ENCODE peak calls at places on chromosome 1, in ten cellular contexts. One of them, this sample, is unnamed.

GRCh38 chr1:41317356-41317755 is 43.9 kb upstream of the FOXO6 start:
- DNase-seq in lower lobe of right lung: no peak
- DNase-seq in cardiac fibroblast: no peak
- DNase-seq in PC-3: peak
- DNase-seq in colonic mucosa: no peak
- DNase-seq in pancreas: no peak
- DNase-seq in brain microvascular endothelial cell: no peak
- DNase-seq in PC-9: peak
- DNase-seq in IMR-90: no peak
- DNase-seq in heart left ventricle: no peak
- DNase-seq in this sample: no peak

GRCh38 chr1:160558679-160559078 is 20.6 kb downstream of the CD84 start:
- DNase-seq in brain microvascular endothelial cell: no peak
- DNase-seq in PC-9: no peak
- DNase-seq in IMR-90: no peak
- DNase-seq in pancreas: no peak
- DNase-seq in cardiac fibroblast: no peak
- DNase-seq in lower lobe of right lung: no peak
- DNase-seq in colonic mucosa: no peak
- DNase-seq in heart left ventricle: no peak
- DNase-seq in PC-3: no peak
- DNase-seq in this sample: no peak

GRCh38 chr1:161068306-161069200 is 1.1 kb downstream of the ARHGAP30 start:
- DNase-seq in heart left ventricle: peak
- DNase-seq in colonic mucosa: peak
- DNase-seq in lower lobe of right lung: peak
- DNase-seq in cardiac fibroblast: no peak
- DNase-seq in pancreas: no peak
- DNase-seq in IMR-90: no peak
- DNase-seq in brain microvascular endothelial cell: no peak
- DNase-seq in PC-9: no peak
- DNase-seq in PC-3: no peak
- DNase-seq in this sample: no peak

GRCh38 chr1:217106231-217106630 is 383.0 kb upstream of the ESRRG start:
- DNase-seq in heart left ventricle: no peak
- DNase-seq in colonic mucosa: no peak
- DNase-seq in lower lobe of right lung: no peak
- DNase-seq in IMR-90: peak
- DNase-seq in PC-3: peak
- DNase-seq in pancreas: no peak
- DNase-seq in brain microvascular endothelial cell: no peak
- DNase-seq in PC-9: no peak
- DNase-seq in cardiac fibroblast: no peak
- DNase-seq in this sample: no peak

GRCh38 chr1:77015748-77016341 is 148.6 kb downstream of the ST6GALNAC5 start:
- DNase-seq in brain microvascular endothelial cell: no peak
- DNase-seq in heart left ventricle: no peak
- DNase-seq in cardiac fibroblast: no peak
- DNase-seq in colonic mucosa: no peak
- DNase-seq in IMR-90: no peak
- DNase-seq in pancreas: no peak
- DNase-seq in lower lobe of right lung: no peak
- DNase-seq in PC-9: no peak
- DNase-seq in PC-3: no peak
- DNase-seq in this sample: no peak

GRCh38 chr1:76640092-76640491 is 227.2 kb upstream of the ST6GALNAC5 start:
- DNase-seq in brain microvascular endothelial cell: no peak
- DNase-seq in pancreas: no peak
- DNase-seq in IMR-90: peak
- DNase-seq in heart left ventricle: no peak
- DNase-seq in cardiac fibroblast: no peak
- DNase-seq in lower lobe of right lung: no peak
- DNase-seq in colonic mucosa: no peak
- DNase-seq in PC-3: peak
- DNase-seq in PC-9: no peak
- DNase-seq in this sample: no peak

GRCh38 chr1:236800002-236800620 is 5.0 kb downstream of the MTR start:
- DNase-seq in PC-3: no peak
- DNase-seq in lower lobe of right lung: no peak
- DNase-seq in brain microvascular endothelial cell: no peak
- DNase-seq in IMR-90: peak
- DNase-seq in pancreas: no peak
- DNase-seq in cardiac fibroblast: peak
- DNase-seq in PC-9: no peak
- DNase-seq in colonic mucosa: no peak
- DNase-seq in heart left ventricle: no peak
- DNase-seq in this sample: no peak

GRCh38 chr1:226711976-226712778 is 26.9 kb downstream of the ITPKB start:
- DNase-seq in cardiac fibroblast: no peak
- DNase-seq in pancreas: no peak
- DNase-seq in heart left ventricle: no peak
- DNase-seq in PC-3: no peak
- DNase-seq in colonic mucosa: no peak
- DNase-seq in lower lobe of right lung: no peak
- DNase-seq in PC-9: no peak
- DNase-seq in brain microvascular endothelial cell: no peak
- DNase-seq in IMR-90: no peak
- DNase-seq in this sample: no peak

GRCh38 chr1:36797761-36798160 is 236.6 kb downstream of the GRIK3 start:
- DNase-seq in lower lobe of right lung: no peak
- DNase-seq in brain microvascular endothelial cell: no peak
- DNase-seq in IMR-90: no peak
- DNase-seq in heart left ventricle: no peak
- DNase-seq in pancreas: no peak
- DNase-seq in cardiac fibroblast: no peak
- DNase-seq in PC-9: no peak
- DNase-seq in PC-3: no peak
- DNase-seq in colonic mucosa: no peak
- DNase-seq in this sample: no peak

GRCh38 chr1:226653311-226653921 is 85.7 kb downstream of the ITPKB start:
- DNase-seq in PC-3: no peak
- DNase-seq in IMR-90: no peak
- DNase-seq in heart left ventricle: peak
- DNase-seq in lower lobe of right lung: peak
- DNase-seq in pancreas: no peak
- DNase-seq in cardiac fibroblast: no peak
- DNase-seq in brain microvascular endothelial cell: no peak
- DNase-seq in colonic mucosa: no peak
- DNase-seq in PC-9: no peak
- DNase-seq in this sample: no peak

GRCh38 chr1:197400522-197400902 is 132.5 kb downstream of the CRB1 start:
- DNase-seq in heart left ventricle: no peak
- DNase-seq in IMR-90: no peak
- DNase-seq in PC-3: no peak
- DNase-seq in cardiac fibroblast: no peak
- DNase-seq in lower lobe of right lung: no peak
- DNase-seq in brain microvascular endothelial cell: no peak
- DNase-seq in colonic mucosa: no peak
- DNase-seq in PC-9: no peak
- DNase-seq in pancreas: no peak
- DNase-seq in this sample: no peak

GRCh38 chr1:5990913-5991783 is 1.1 kb downstream of the NPHP4 start:
- DNase-seq in heart left ventricle: peak
- DNase-seq in pancreas: peak
- DNase-seq in PC-3: peak
- DNase-seq in brain microvascular endothelial cell: peak
- DNase-seq in IMR-90: peak
- DNase-seq in lower lobe of right lung: peak
- DNase-seq in colonic mucosa: peak
- DNase-seq in PC-9: no peak
- DNase-seq in cardiac fibroblast: peak
- DNase-seq in this sample: no peak

GRCh38 chr1:48222501-48223242 is at the start of gene SLC5A9:
- DNase-seq in pancreas: peak
- DNase-seq in lower lobe of right lung: no peak
- DNase-seq in PC-3: no peak
- DNase-seq in brain microvascular endothelial cell: no peak
- DNase-seq in cardiac fibroblast: no peak
- DNase-seq in IMR-90: no peak
- DNase-seq in heart left ventricle: no peak
- DNase-seq in colonic mucosa: no peak
- DNase-seq in PC-9: no peak
- DNase-seq in this sample: no peak

GRCh38 chr1:201506573-201507567 is at the start of gene CSRP1:
- DNase-seq in lower lobe of right lung: peak
- DNase-seq in cardiac fibroblast: peak
- DNase-seq in pancreas: peak
- DNase-seq in colonic mucosa: peak
- DNase-seq in heart left ventricle: peak
- DNase-seq in PC-9: no peak
- DNase-seq in brain microvascular endothelial cell: peak
- DNase-seq in IMR-90: peak
- DNase-seq in PC-3: peak
- DNase-seq in this sample: no peak

GRCh38 chr1:244163861-244164562 is 112.9 kb downstream of the ZBTB18 start:
- DNase-seq in colonic mucosa: no peak
- DNase-seq in cardiac fibroblast: peak
- DNase-seq in heart left ventricle: peak
- DNase-seq in brain microvascular endothelial cell: peak
- DNase-seq in pancreas: no peak
- DNase-seq in IMR-90: peak
- DNase-seq in lower lobe of right lung: no peak
- DNase-seq in PC-9: peak
- DNase-seq in PC-3: peak
- DNase-seq in this sample: peak

GRCh38 chr1:171794085-171794484 is 12.6 kb downstream of the METTL13 start:
- DNase-seq in IMR-90: peak
- DNase-seq in pancreas: no peak
- DNase-seq in cardiac fibroblast: peak
- DNase-seq in brain microvascular endothelial cell: peak
- DNase-seq in heart left ventricle: no peak
- DNase-seq in colonic mucosa: no peak
- DNase-seq in PC-3: peak
- DNase-seq in lower lobe of right lung: no peak
- DNase-seq in PC-9: no peak
- DNase-seq in this sample: no peak

GRCh38 chr1:92340154-92340553 is 41.3 kb downstream of the RPAP2 start:
- DNase-seq in PC-9: no peak
- DNase-seq in cardiac fibroblast: no peak
- DNase-seq in brain microvascular endothelial cell: no peak
- DNase-seq in heart left ventricle: no peak
- DNase-seq in lower lobe of right lung: no peak
- DNase-seq in colonic mucosa: no peak
- DNase-seq in IMR-90: no peak
- DNase-seq in pancreas: no peak
- DNase-seq in PC-3: no peak
- DNase-seq in this sample: no peak
- TF ChIP-seq CTCF in PC-9: no peak
- TF ChIP-seq CTCF in cardiac fibroblast: no peak
- TF ChIP-seq CTCF in brain microvascular endothelial cell: no peak
- TF ChIP-seq CTCF in heart left ventricle: no peak
- TF ChIP-seq CTCF in lower lobe of right lung: no peak
- TF ChIP-seq CTCF in colonic mucosa: no peak
- TF ChIP-seq CTCF in IMR-90: no peak
- TF ChIP-seq CTCF in pancreas: no peak
- TF ChIP-seq CTCF in PC-3: no peak
- TF ChIP-seq CTCF in this sample: no peak

DNA sequence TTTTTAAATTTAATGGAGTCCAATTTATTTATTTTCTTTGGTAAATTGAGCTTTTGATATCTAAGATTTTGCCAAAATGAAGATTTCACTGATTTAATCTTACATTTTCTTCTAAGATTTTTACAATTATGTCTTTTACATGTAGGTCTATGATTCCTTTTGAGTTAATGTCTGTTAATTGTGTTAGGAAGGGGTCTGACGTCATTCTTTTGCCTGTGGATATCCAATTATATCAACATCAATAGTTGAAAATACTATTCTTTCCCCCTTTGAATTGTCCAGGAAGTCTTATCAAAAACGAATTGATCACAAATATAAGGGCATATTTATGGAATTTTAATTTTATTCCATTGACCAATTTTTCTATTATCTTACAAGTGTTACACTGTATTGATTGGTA is 1258.8 kb upstream of the B3GALT2 start:
- DNase-seq in lower lobe of right lung: no peak
- DNase-seq in PC-3: no peak
- DNase-seq in heart left ventricle: no peak
- DNase-seq in colonic mucosa: no peak
- DNase-seq in IMR-90: no peak
- DNase-seq in pancreas: no peak
- DNase-seq in PC-9: no peak
- DNase-seq in brain microvascular endothelial cell: no peak
- DNase-seq in cardiac fibroblast: no peak
- DNase-seq in this sample: no peak
- H3K4me3 ChIP-seq in lower lobe of right lung: no peak
- H3K4me3 ChIP-seq in PC-3: no peak
- H3K4me3 ChIP-seq in heart left ventricle: no peak
- H3K4me3 ChIP-seq in colonic mucosa: no peak
- H3K4me3 ChIP-seq in IMR-90: no peak
- H3K4me3 ChIP-seq in pancreas: no peak
- H3K4me3 ChIP-seq in PC-9: no peak
- H3K4me3 ChIP-seq in brain microvascular endothelial cell: no peak
- H3K4me3 ChIP-seq in cardiac fibroblast: no peak
- H3K4me3 ChIP-seq in this sample: no peak

DNA sequence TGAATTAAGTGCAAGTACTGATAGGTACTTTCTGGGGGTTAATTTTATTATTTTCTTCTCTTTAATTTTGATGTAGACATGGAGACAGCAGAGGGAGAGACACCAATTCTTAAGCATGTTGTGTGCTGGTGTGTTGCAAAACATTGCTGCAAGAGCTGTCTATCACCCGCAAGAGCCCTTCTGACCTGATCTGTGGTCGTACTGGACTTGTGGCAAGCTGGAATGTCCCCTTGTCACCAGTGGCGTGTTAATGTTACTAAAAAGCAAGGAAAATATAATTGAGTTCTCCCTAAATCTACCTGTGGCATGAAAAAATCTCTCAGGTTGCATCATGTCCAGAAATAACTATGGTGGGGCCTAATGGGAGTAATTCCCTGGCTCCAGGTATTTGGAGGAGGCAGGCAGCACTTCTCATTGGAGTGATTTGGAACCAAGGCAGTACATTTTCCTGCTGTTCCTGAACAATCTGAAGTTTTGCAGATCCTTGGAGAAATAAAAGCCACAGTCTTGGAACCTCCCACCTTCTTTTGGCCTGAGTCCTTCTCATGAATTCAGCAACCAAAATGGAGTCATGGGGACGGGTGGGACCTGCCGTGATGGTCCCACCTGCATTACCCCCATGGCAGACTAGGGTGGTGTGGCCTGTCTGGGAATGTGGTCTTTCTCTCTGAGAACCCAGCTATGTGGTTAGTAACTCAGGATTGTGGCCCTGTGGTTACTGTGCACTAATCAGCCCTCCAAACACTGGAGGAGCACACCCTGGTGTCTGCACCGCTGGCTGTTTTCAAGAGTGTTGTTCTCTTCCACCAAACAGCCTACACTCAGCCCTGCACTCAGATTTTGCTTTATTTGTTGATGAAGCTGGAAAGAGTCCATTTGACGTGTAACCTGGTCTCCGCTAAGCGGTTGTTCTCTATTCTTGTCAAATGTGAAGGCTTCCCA is 57.4 kb downstream of the GALNT2 start:
- DNase-seq in cardiac fibroblast: no peak
- DNase-seq in PC-9: no peak
- DNase-seq in PC-3: no peak
- DNase-seq in heart left ventricle: no peak
- DNase-seq in colonic mucosa: no peak
- DNase-seq in pancreas: no peak
- DNase-seq in IMR-90: no peak
- DNase-seq in brain microvascular endothelial cell: peak
- DNase-seq in lower lobe of right lung: no peak
- DNase-seq in this sample: no peak
- TF ChIP-seq CTCF in cardiac fibroblast: no peak
- TF ChIP-seq CTCF in PC-9: no peak
- TF ChIP-seq CTCF in PC-3: no peak
- TF ChIP-seq CTCF in heart left ventricle: no peak
- TF ChIP-seq CTCF in colonic mucosa: no peak
- TF ChIP-seq CTCF in pancreas: no peak
- TF ChIP-seq CTCF in IMR-90: no peak
- TF ChIP-seq CTCF in brain microvascular endothelial cell: no peak
- TF ChIP-seq CTCF in lower lobe of right lung: no peak
- TF ChIP-seq CTCF in this sample: peak

GRCh38 chr1:220893701-220894024 is 14.4 kb downstream of the HLX start:
- DNase-seq in cardiac fibroblast: no peak
- DNase-seq in IMR-90: no peak
- DNase-seq in PC-9: no peak
- DNase-seq in lower lobe of right lung: no peak
- DNase-seq in heart left ventricle: no peak
- DNase-seq in colonic mucosa: no peak
- DNase-seq in PC-3: no peak
- DNase-seq in brain microvascular endothelial cell: no peak
- DNase-seq in pancreas: no peak
- DNase-seq in this sample: no peak
- H3K4me3 ChIP-seq in cardiac fibroblast: peak
- H3K4me3 ChIP-seq in IMR-90: no peak
- H3K4me3 ChIP-seq in PC-9: no peak
- H3K4me3 ChIP-seq in lower lobe of right lung: peak
- H3K4me3 ChIP-seq in heart left ventricle: peak
- H3K4me3 ChIP-seq in colonic mucosa: peak
- H3K4me3 ChIP-seq in PC-3: no peak
- H3K4me3 ChIP-seq in brain microvascular endothelial cell: peak
- H3K4me3 ChIP-seq in pancreas: peak
- H3K4me3 ChIP-seq in this sample: peak